ENCODE peak calls at places on chromosomes 7 and 10, in four cellular contexts. W, S, M and J are unnamed samples.

GRCh38 chr10:59588791-59589190 is 120.9 kb downstream of the SLC16A9 start:
- DNase-seq in S (no peak), M (no peak), W (no peak), J (no peak)

GRCh38 chr7:637826-638225 is 88.7 kb upstream of the DNAAF5 start:
- DNase-seq in M (no peak), W (no peak), S (no peak), J (no peak)

GRCh38 chr10:74164641-74165529 is 13.9 kb downstream of the ADK start:
- DNase-seq in S (no peak), W (peak; percentile 28), M (no peak), J (peak; percentile 30)

GRCh38 chr10:132229834-132230556 is 43.2 kb downstream of the DPYSL4 start:
- DNase-seq in S (no peak), W (no peak), M (no peak), J (no peak)

GRCh38 chr10:30727524-30727923 is 98.0 kb upstream of the LYZL2 start:
- DNase-seq in M (no peak), S (no peak), W (no peak), J (no peak)

GRCh38 chr7:140364819-140365218 is 33.5 kb downstream of the SLC37A3 start:
- DNase-seq in W (no peak), M (no peak), S (no peak), J (no peak)

GRCh38 chr10:59331661-59332060 is 30.7 kb downstream of the FAM13C start:
- DNase-seq in W (no peak), S (no peak), M (no peak), J (no peak)

GRCh38 chr10:124498071-124498470 is 36.4 kb downstream of the LHPP start:
- DNase-seq in S (no peak), W (no peak), M (no peak), J (no peak)

GRCh38 chr10:24901686-24902399 is 50.6 kb downstream of the PRTFDC1 start:
- DNase-seq in M (no peak), W (peak; percentile 98), S (no peak), J (peak; percentile 90)

GRCh38 chr7:128932862-128933821 is 4.6 kb upstream of the IRF5 start:
- DNase-seq in W (no peak), M (no peak), S (no peak), J (no peak)

GRCh38 chr7:36208997-36209813 is 56.2 kb downstream of the EEPD1 start:
- DNase-seq in W (peak; percentile 62), S (no peak), M (no peak), J (peak; percentile 62)

GRCh38 chr10:6365384-6365783 is 162.7 kb downstream of the PFKFB3 start:
- DNase-seq in S (no peak), W (no peak), M (no peak), J (no peak)

GRCh38 chr10:97768322-97769315 is 3.2 kb downstream of the SFRP5 start:
- DNase-seq in M (no peak), S (no peak), W (no peak), J (no peak)

GRCh38 chr7:128030263-128030998 is 806 bp downstream of the LRRC4 start:
- DNase-seq in M (no peak), S (peak; percentile 65), W (no peak), J (no peak)

GRCh38 chr10:114492351-114493037 is 88.2 kb upstream of the AFAP1L2 start:
- DNase-seq in M (no peak), S (no peak), W (peak; percentile 34), J (no peak)

GRCh38 chr10:100325164-100325563 is 4.9 kb downstream of the PKD2L1 start:
- DNase-seq in S (peak; percentile 58), W (no peak), M (no peak), J (no peak)

GRCh38 chr10:36790000-36790399 is 335.4 kb upstream of the ANKRD30A start:
- DNase-seq in M (no peak), W (no peak), S (no peak), J (no peak)

GRCh38 chr10:34773617-34774261 is 41.4 kb downstream of the PARD3 start:
- DNase-seq in W (no peak), M (no peak), S (no peak), J (no peak)

GRCh38 chr7:116912269-116912909 is 40.9 kb upstream of the ST7 start:
- DNase-seq in S (no peak), M (no peak), W (peak; percentile 16), J (no peak)

GRCh38 chr7:149354119-149354518 is 92.1 kb downstream of the ZNF783 start:
- DNase-seq in M (no peak), W (no peak), S (no peak), J (no peak)

GRCh38 chr10:90804354-90804753 is 53.5 kb downstream of the HTR7 start:
- DNase-seq in M (no peak), S (no peak), W (no peak), J (no peak)

GRCh38 chr7:80593869-80594587 is 44.4 kb upstream of the CD36 start:
- DNase-seq in S (no peak), W (peak; percentile 5), M (no peak), J (peak; percentile 28)

GRCh38 chr10:14093735-14094484 is 236.8 kb downstream of the FRMD4A start:
- DNase-seq in M (peak; percentile 33), S (peak; percentile 63), W (peak; percentile 66), J (peak; percentile 53)

GRCh38 chr7:158329686-158330085 is 257.9 kb downstream of the PTPRN2 start:
- DNase-seq in W (no peak), S (no peak), M (no peak), J (no peak)

GRCh38 chr10:13656337-13657183 is 69.8 kb downstream of the PRPF18 start:
- DNase-seq in S (no peak), M (no peak), W (no peak), J (no peak)

GRCh38 chr7:138889566-138889965 is 91.6 kb upstream of the ATP6V0A4 start:
- DNase-seq in S (no peak), W (peak; percentile 52), M (no peak), J (peak; percentile 29)

GRCh38 chr10:22003964-22004281 is 393 bp upstream of the DNAJC1 start:
- DNase-seq in M (no peak), W (no peak), S (no peak), J (no peak)

GRCh38 chr10:27998954-27999275 is at the start of gene ODAD2:
- DNase-seq in S (no peak), W (no peak), M (no peak), J (no peak)

GRCh38 chr10:25639646-25640045 is 294.4 kb upstream of the MYO3A start:
- DNase-seq in W (no peak), S (no peak), M (no peak), J (no peak)

GRCh38 chr7:70774895-70775527 is 356.9 kb upstream of the GALNT17 start:
- DNase-seq in W (no peak), M (no peak), S (no peak), J (no peak)
- H2BK120ac ChIP-seq in W (no peak overlapping the region), M (no peak overlapping the region), S (no peak overlapping the region), J (no peak overlapping the region)

GRCh38 chr10:68752711-68753110 is 31.7 kb downstream of the CCAR1 start:
- DNase-seq in W (no peak), M (no peak), S (no peak), J (no peak)
- H3K4me1 ChIP-seq in W (no peaks in the 10 kb centered on the region), M (no peaks in the 10 kb centered on the region), S (no peaks in the 10 kb centered on the region), J (no peaks in the 10 kb centered on the region)

DNA sequence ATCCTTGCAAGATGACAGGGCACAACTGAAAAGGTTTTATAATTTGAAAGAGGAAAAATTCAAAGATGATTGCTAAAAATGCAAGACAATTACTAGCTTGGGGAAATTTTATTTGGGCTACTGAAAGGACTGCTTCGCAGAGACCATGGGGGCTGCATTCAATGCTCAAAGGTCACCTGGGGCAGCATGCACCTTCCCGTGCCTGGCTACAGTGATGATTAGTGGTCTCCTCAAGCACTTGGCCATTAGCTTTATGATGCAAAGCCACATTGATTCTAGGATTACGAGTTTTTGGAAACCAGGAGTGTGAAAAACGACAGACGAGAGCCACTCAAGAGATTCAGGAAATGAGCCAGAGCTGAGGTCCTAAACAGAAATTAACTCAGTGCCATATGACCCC is 764.6 kb downstream of the PHTF2 start:
- DNase-seq in M (no peak), W (no peak), S (peak; percentile 62), J (peak; percentile 18)
- H2BK120ac ChIP-seq in M (no peak overlapping the region), W (no peak overlapping the region), S (no peak overlapping the region), J (no peak overlapping the region)

DNA sequence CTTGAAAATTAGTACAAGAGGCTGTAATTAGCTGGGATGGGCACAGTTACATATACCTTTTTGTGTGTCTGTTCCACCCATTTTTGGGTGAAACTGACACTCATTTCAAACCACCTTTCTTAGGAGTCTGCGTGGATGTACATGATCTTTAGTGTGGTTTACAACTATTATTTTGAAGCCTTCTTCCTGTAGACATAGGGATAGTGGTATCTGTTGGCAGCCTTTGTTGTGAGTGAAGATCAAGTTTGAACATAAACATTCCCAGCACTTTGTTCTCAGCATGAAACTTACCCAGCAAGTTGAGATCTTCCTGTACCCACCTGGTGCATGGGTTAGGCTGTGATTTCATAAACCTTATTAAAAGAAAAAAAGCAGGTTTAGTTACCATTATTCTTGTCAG is 2.0 kb downstream of the BAG3 start:
- DNase-seq in M (no peak), S (no peak), W (peak; percentile 30), J (no peak)
- H3K4me1 ChIP-seq in M (peaks cover 10% of the 10 kb centered on the region), S (peaks cover 4% of the 10 kb centered on the region), W (peaks cover 30% of the 10 kb centered on the region), J (peaks cover 26% of the 10 kb centered on the region)

GRCh38 chr10:87816842-87817178 is 1.2 kb downstream of the ATAD1 start:
- DNase-seq in W (no peak), S (no peak), M (no peak), J (peak; percentile 26)

GRCh38 chr10:87817291-87817872 is 644 bp downstream of the ATAD1 start:
- DNase-seq in S (no peak), M (no peak), W (peak; percentile 8), J (peak; percentile 34)

GRCh38 chr10:87818505-87819273 is 663 bp upstream of the ATAD1 start:
- DNase-seq in S (peak; percentile 38), M (peak; percentile 17), W (peak; percentile 43), J (peak; percentile 59)

GRCh38 chr10:87819274-87819585 is 1.2 kb upstream of the ATAD1 start:
- DNase-seq in W (no peak), M (no peak), S (no peak), J (no peak)

DNA sequence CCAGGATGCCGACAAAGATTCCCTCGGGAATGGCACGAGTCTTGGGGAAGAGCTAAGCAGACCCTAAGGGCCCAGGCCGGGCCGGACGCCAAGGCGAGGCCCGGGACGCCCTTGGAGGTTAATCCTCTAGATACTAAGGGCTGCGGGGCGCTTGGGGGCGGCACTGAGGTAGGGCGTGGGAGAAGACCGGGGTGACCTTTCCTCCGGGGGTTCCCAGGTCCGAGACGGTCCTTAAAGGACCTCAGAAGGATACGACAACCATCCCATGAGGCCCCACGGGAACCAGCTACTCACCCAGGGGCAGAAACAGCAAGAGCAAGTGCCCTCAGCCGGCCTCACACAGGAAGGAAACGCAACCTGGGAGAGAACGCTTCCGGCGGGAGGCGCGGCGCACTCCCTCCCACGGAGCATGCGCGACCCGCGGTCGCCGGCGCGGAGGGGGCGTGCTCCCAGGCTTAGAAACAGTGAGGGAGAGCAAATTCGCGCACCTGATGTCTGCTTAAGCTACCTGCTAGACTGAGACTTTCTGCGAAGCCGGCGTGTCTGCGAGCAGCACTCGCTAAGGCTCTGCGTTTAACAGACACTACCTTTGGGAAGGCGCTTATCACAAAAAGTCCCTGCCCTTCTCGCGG is at the start of gene ATAD1:
- DNase-seq in M (peak; percentile 78), W (peak; percentile 80), S (peak; percentile 90), J (peak; percentile 88)
- H2BK120ac ChIP-seq in M (no peak within 1 kb of the TSS), W (peak within 1 kb of the TSS; percentile 15), S (no peak within 1 kb of the TSS), J (no peak within 1 kb of the TSS)